ENCODE peak calls at places on chromosomes 5 and 9, in eight cellular contexts. H is pancreas; M is GM06990; L is CD4-positive, CD25-positive, alpha-beta regulatory T cell; O is spleen; J is fibroblast of mammary gland; W is fibroblast of lung; U is GM23248. X is an unnamed sample.

GRCh38 chr5:137218896-137219295 is 280.2 kb downstream of the SPOCK1 start:
- DNase-seq in H (no peak), M (no peak), L (no peak), O (no peak), J (peak), W (no peak), U (no peak), X (no peak)

GRCh38 chr5:59548807-59549357 is 344.6 kb downstream of the PDE4D start:
- DNase-seq in H (no peak), M (no peak), L (no peak), O (no peak), J (no peak), W (no peak), U (no peak), X (no peak)

GRCh38 chr5:149060325-149060724 is 2.5 kb downstream of the SH3TC2 start:
- DNase-seq in H (no peak), M (no peak), L (no peak), O (no peak), J (peak), W (no peak), U (peak), X (no peak)

GRCh38 chr9:136532799-136533774 is 12.8 kb downstream of the NOTCH1 start:
- DNase-seq in H (no peak), M (peak), L (peak), O (peak), J (no peak), W (no peak), U (no peak), X (no peak)

GRCh38 chr9:109409998-109410397 is 88.1 kb downstream of the PTPN3 start:
- DNase-seq in H (no peak), M (no peak), L (no peak), O (no peak), J (no peak), W (no peak), U (no peak), X (peak)

GRCh38 chr9:131485728-131486381 is 16.9 kb upstream of the POMT1 start:
- DNase-seq in H (peak), M (no peak), L (no peak), O (no peak), J (no peak), W (no peak), U (no peak), X (no peak)

GRCh38 chr9:33453999-33454660 is 6.7 kb upstream of the AQP3 start:
- DNase-seq in H (no peak), M (peak), L (peak), O (no peak), J (no peak), W (no peak), U (no peak), X (no peak)

GRCh38 chr5:177071671-177072385 is 14.9 kb upstream of the FGFR4 start:
- DNase-seq in H (no peak), M (peak), L (peak), O (no peak), J (peak), W (peak), U (peak), X (peak)

GRCh38 chr5:114387433-114387832 is 25.6 kb downstream of the KCNN2 start:
- DNase-seq in H (no peak), M (no peak), L (no peak), O (no peak), J (no peak), W (no peak), U (no peak), X (no peak)

GRCh38 chr5:76801159-76801802 is 17.5 kb upstream of the F2RL1 start:
- DNase-seq in H (no peak), M (no peak), L (no peak), O (no peak), J (peak), W (peak), U (peak), X (no peak)

GRCh38 chr9:108618906-108619550 is 236.8 kb downstream of the ACTL7B start:
- DNase-seq in H (no peak), M (no peak), L (no peak), O (no peak), J (peak), W (no peak), U (peak), X (no peak)

GRCh38 chr5:164578401-164578800 is 1073.0 kb downstream of the MAT2B start:
- DNase-seq in H (no peak), M (no peak), L (no peak), O (no peak), J (no peak), W (no peak), U (no peak), X (no peak)

GRCh38 chr9:128094950-128095544 is 27.0 kb downstream of the SLC25A25 start:
- DNase-seq in H (no peak), M (no peak), L (no peak), O (peak), J (no peak), W (no peak), U (no peak), X (no peak)

GRCh38 chr9:79431019-79431679 is 140.6 kb upstream of the TLE4 start:
- DNase-seq in H (no peak), M (no peak), L (no peak), O (no peak), J (no peak), W (no peak), U (peak), X (no peak)

GRCh38 chr5:14240366-14240765 is 97.2 kb downstream of the TRIO start:
- DNase-seq in H (no peak), M (no peak), L (no peak), O (no peak), J (peak), W (peak), U (peak), X (no peak)

GRCh38 chr9:96554801-96555566 is 64.7 kb downstream of the CDC14B start:
- DNase-seq in H (no peak), M (no peak), L (no peak), O (no peak), J (peak), W (peak), U (peak), X (no peak)

GRCh38 chr5:126508962-126509279 is 85.7 kb downstream of the GRAMD2B start:
- DNase-seq in H (no peak), M (no peak), L (peak), O (no peak), J (peak), W (peak), U (peak), X (no peak)

GRCh38 chr9:752201-752600 is 89.3 kb upstream of the DMRT1 start:
- DNase-seq in H (no peak), M (no peak), L (no peak), O (no peak), J (peak), W (peak), U (peak), X (no peak)

GRCh38 chr9:131633491-131634031 is 88.2 kb downstream of the PRRT1B start:
- DNase-seq in H (no peak), M (no peak), L (no peak), O (no peak), J (no peak), W (no peak), U (peak), X (no peak)

GRCh38 chr5:150163547-150164059 is 3.0 kb upstream of the CDX1 start:
- DNase-seq in H (no peak), M (no peak), L (no peak), O (no peak), J (no peak), W (no peak), U (peak), X (peak)

GRCh38 chr5:111781200-111781599 is 24.2 kb upstream of the NREP start:
- DNase-seq in H (no peak), M (no peak), L (no peak), O (no peak), J (peak), W (peak), U (no peak), X (no peak)

GRCh38 chr9:19408316-19408692 is 505 bp upstream of the ACER2 start:
- DNase-seq in H (peak), M (no peak), L (no peak), O (peak), J (no peak), W (no peak), U (no peak), X (no peak)

GRCh38 chr9:105697871-105698270 is 3.5 kb downstream of the TMEM38B start:
- DNase-seq in H (no peak), M (no peak), L (no peak), O (no peak), J (no peak), W (peak), U (no peak), X (no peak)
- H3K4me3 ChIP-seq in H (no peak), M (no peak), L (no peak), O (no peak), J (no peak), W (no peak), U (no peak), X (no peak)

DNA sequence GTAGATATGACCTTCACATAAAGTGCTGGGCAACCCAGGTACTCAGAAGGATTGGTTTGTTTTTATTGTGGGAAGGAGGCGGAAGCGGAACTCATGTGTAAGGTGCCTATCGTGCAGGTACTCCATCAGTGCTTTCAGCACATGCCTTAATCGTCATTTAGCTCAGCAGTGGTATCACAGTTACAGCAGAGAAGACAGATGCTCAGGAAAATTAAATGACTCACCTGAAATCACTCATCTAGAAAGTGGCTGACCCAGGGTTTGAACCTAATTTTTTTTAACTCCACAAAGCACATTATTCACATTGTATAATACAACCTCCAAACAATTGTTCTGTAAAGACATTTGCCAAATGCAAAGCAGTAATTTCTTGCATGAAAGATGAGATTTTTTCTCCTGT is 2.2 kb downstream of the C5orf46 start:
- DNase-seq in H (no peak), M (no peak), L (no peak), O (no peak), J (no peak), W (no peak), U (no peak), X (no peak)
- H3K4me3 ChIP-seq in H (no peak), M (no peak), L (no peak), O (no peak), J (no peak), W (no peak), U (no peak), X (no peak)

DNA sequence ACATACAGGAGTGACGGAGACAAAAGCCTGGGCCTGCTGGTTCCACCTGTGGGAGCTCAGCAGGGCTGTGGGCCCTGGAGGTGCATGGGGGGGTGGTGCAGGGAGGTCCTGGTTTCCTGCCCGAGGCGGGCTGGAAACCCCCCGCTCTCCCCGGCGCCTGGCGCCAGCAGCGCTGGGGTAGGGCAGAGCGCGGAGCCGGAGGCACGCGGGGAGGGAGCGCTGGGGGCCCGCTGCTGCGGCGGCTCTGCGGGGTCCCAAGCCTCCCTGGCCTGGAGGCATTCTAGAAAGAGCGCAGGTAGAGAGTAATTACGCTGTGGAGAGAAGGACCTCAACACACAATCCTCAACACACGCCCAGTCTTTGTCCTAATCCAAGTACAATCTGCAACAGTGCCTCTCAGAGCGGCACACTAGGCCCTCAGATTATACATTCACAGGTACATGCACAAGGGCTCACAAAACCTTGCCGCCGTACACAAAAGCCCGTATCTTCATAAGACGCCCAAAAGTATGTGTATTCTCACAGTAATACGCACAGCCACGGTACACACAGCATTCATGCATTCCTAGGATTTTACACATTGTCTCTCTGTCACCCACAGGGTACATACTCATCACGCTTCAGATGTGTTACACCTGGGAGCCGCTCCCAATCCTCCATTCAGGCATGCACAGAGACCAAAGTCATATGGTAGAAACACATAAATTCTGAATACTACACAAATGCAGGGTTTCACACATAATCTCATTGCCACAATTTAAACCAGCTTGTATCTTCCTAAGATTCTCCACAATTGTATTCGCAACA is 2.1 kb upstream of the HAND1 start:
- DNase-seq in H (no peak), M (no peak), L (no peak), O (peak), J (no peak), W (no peak), U (no peak), X (peak)
- H3K4me3 ChIP-seq in H (no peak), M (no peak), L (no peak), O (no peak), J (no peak), W (no peak), U (no peak), X (no peak)

DNA sequence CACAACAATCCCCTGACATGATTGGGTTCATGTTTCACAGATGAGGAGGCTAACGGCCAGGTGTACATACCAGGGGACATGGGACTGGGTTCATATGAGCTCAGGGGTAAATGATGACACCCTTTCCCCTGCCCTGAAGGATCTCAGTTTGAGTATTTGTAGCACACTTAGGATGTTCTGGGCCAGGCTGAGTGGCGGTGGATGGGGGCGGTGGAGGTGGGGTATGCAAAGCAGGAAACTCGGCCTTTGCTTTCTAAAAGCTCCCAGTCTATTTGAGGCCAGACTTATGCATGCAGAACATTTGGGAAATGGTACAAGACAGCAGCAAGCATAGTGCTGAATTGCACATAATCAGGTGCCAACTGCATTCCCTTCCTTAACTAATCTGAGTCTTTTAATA is 5.0 kb upstream of the KCNIP1 start:
- DNase-seq in H (no peak), M (no peak), L (no peak), O (no peak), J (no peak), W (no peak), U (no peak), X (no peak)
- H3K4me3 ChIP-seq in H (no peak), M (no peak), L (no peak), O (no peak), J (no peak), W (no peak), U (no peak), X (no peak)

GRCh38 chr9:121201738-121202533 is at the start of gene RAB14:
- DNase-seq in H (peak), M (peak), L (peak), O (peak), J (peak), W (peak), U (peak), X (peak)
- H3K4me3 ChIP-seq in H (peak), M (peak), L (peak), O (peak), J (peak), W (peak), U (peak), X (peak)

GRCh38 chr9:34536685-34537084 is 13.9 kb upstream of the ENHO start:
- DNase-seq in H (no peak), M (no peak), L (no peak), O (no peak), J (no peak), W (no peak), U (no peak), X (peak)
- H3K4me3 ChIP-seq in H (no peak), M (no peak), L (no peak), O (no peak), J (no peak), W (no peak), U (no peak), X (no peak)

GRCh38 chr9:77954018-77954417 is 77.6 kb downstream of the GNAQ start:
- DNase-seq in H (no peak), M (no peak), L (no peak), O (no peak), J (peak), W (peak), U (peak), X (no peak)
- H3K4me3 ChIP-seq in H (no peak), M (no peak), L (no peak), O (no peak), J (no peak), W (no peak), U (no peak), X (no peak)

DNA sequence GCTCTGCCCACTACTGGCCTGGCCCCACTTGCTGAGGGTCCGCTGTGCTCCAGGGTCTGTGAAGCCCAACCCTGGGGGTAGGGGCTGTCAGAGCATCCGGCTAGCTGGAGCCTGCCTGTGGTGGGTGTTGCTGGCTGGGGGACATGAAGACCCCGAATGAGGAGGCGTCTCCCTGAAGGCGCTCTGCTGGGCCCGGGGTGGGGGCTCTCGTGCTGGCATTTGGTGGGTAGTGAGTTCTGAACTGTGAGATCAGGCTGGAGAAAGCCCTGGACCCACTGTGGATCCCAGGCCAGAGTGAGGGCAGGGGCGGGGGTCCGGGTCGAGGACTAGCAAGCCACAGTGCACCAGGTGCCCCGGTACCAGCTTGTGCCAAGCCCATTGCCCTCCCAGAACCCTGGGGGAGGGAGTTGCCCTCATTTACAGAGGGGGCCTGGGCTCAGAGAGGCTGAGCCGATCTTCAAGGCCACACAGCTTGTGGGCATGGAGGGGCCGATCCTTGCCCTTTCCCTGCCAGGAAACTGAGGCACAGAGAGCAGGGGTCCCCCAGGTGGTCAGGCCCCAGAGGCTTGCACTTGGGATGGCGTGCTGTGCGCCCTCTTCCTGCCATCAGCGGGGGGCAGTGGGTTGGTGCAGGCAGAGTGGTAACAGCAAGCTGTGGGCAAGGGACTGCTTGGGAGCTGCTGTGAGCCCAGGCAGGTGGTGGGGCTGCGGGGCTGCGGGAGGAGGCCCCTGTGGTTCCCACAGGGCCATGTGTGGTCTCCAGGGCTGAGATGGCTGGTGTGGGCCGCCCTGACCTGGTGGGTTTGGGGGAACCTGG is 15.9 kb downstream of the RXRA start:
- DNase-seq in H (no peak), M (no peak), L (no peak), O (no peak), J (no peak), W (no peak), U (no peak), X (no peak)
- H3K4me3 ChIP-seq in H (no peak), M (no peak), L (no peak), O (no peak), J (no peak), W (no peak), U (no peak), X (no peak)